ENCODE peak calls at places on chromosomes 2 and 18, in ten cellular contexts. One of them, this sample, is unnamed.

GRCh38 chr2:144132357-144132756 is 387.6 kb downstream of the ZEB2 start:
- DNase-seq in PC-9: no peak
- DNase-seq in pancreas: no peak
- DNase-seq in IMR-90: peak; percentile 93
- DNase-seq in astrocyte: peak; percentile 46
- DNase-seq in NT2/D1: no peak
- DNase-seq in cardiac muscle cell: no peak
- DNase-seq in left ventricle myocardium inferior: no peak
- DNase-seq in SJSA1: no peak
- DNase-seq in Panc1: no peak
- DNase-seq in this sample: no peak

GRCh38 chr18:26621161-26622026 is 73.0 kb upstream of the KCTD1 start:
- DNase-seq in PC-9: no peak
- DNase-seq in NT2/D1: no peak
- DNase-seq in SJSA1: no peak
- DNase-seq in astrocyte: no peak
- DNase-seq in pancreas: peak; percentile 77
- DNase-seq in left ventricle myocardium inferior: peak; percentile 33
- DNase-seq in Panc1: peak; percentile 18
- DNase-seq in cardiac muscle cell: peak; percentile 65
- DNase-seq in IMR-90: no peak
- DNase-seq in this sample: no peak

GRCh38 chr2:85470850-85471800 is 52.6 kb downstream of the SH2D6 start:
- DNase-seq in PC-9: peak; percentile 39
- DNase-seq in Panc1: no peak
- DNase-seq in astrocyte: no peak
- DNase-seq in pancreas: peak; percentile 85
- DNase-seq in SJSA1: no peak
- DNase-seq in left ventricle myocardium inferior: no peak
- DNase-seq in IMR-90: peak; percentile 42
- DNase-seq in cardiac muscle cell: no peak
- DNase-seq in NT2/D1: no peak
- DNase-seq in this sample: no peak

GRCh38 chr2:237702439-237703397 is 75.3 kb downstream of the LRRFIP1 start:
- DNase-seq in pancreas: no peak
- DNase-seq in cardiac muscle cell: peak; percentile 73
- DNase-seq in PC-9: no peak
- DNase-seq in left ventricle myocardium inferior: peak; percentile 61
- DNase-seq in Panc1: no peak
- DNase-seq in SJSA1: peak; percentile 57
- DNase-seq in IMR-90: peak; percentile 75
- DNase-seq in astrocyte: peak; percentile 85
- DNase-seq in NT2/D1: no peak
- DNase-seq in this sample: no peak

GRCh38 chr2:20130821-20131645 is 79.6 kb upstream of the LAPTM4A start:
- DNase-seq in pancreas: no peak
- DNase-seq in Panc1: no peak
- DNase-seq in SJSA1: peak; percentile 94
- DNase-seq in PC-9: no peak
- DNase-seq in cardiac muscle cell: no peak
- DNase-seq in left ventricle myocardium inferior: no peak
- DNase-seq in astrocyte: peak; percentile 58
- DNase-seq in NT2/D1: no peak
- DNase-seq in IMR-90: no peak
- DNase-seq in this sample: no peak

GRCh38 chr2:188786368-188786781 is 187.8 kb upstream of the COL3A1 start:
- DNase-seq in PC-9: no peak
- DNase-seq in pancreas: no peak
- DNase-seq in Panc1: no peak
- DNase-seq in left ventricle myocardium inferior: no peak
- DNase-seq in IMR-90: peak; percentile 79
- DNase-seq in SJSA1: peak; percentile 81
- DNase-seq in NT2/D1: no peak
- DNase-seq in cardiac muscle cell: no peak
- DNase-seq in astrocyte: peak; percentile 87
- DNase-seq in this sample: no peak

GRCh38 chr2:1301056-1301455 is 112.2 kb upstream of the TPO start:
- DNase-seq in cardiac muscle cell: no peak
- DNase-seq in IMR-90: no peak
- DNase-seq in astrocyte: no peak
- DNase-seq in pancreas: no peak
- DNase-seq in left ventricle myocardium inferior: no peak
- DNase-seq in Panc1: no peak
- DNase-seq in PC-9: no peak
- DNase-seq in SJSA1: no peak
- DNase-seq in NT2/D1: no peak
- DNase-seq in this sample: no peak

GRCh38 chr2:23703583-23704385 is 223.1 kb downstream of the ATAD2B start:
- DNase-seq in IMR-90: no peak
- DNase-seq in SJSA1: no peak
- DNase-seq in PC-9: no peak
- DNase-seq in Panc1: no peak
- DNase-seq in pancreas: no peak
- DNase-seq in cardiac muscle cell: no peak
- DNase-seq in left ventricle myocardium inferior: no peak
- DNase-seq in astrocyte: peak; percentile 6
- DNase-seq in NT2/D1: no peak
- DNase-seq in this sample: no peak

GRCh38 chr2:188091235-188091634 is 200.4 kb upstream of the GULP1 start:
- DNase-seq in Panc1: no peak
- DNase-seq in IMR-90: no peak
- DNase-seq in SJSA1: no peak
- DNase-seq in pancreas: no peak
- DNase-seq in astrocyte: no peak
- DNase-seq in NT2/D1: no peak
- DNase-seq in PC-9: no peak
- DNase-seq in cardiac muscle cell: peak; percentile 2
- DNase-seq in left ventricle myocardium inferior: no peak
- DNase-seq in this sample: no peak

GRCh38 chr2:109213646-109214417 is 84.8 kb downstream of the SH3RF3 start:
- DNase-seq in SJSA1: peak; percentile 73
- DNase-seq in NT2/D1: no peak
- DNase-seq in cardiac muscle cell: no peak
- DNase-seq in left ventricle myocardium inferior: no peak
- DNase-seq in Panc1: no peak
- DNase-seq in astrocyte: peak; percentile 82
- DNase-seq in IMR-90: peak; percentile 67
- DNase-seq in pancreas: no peak
- DNase-seq in PC-9: peak; percentile 96
- DNase-seq in this sample: peak; percentile 53

GRCh38 chr18:12637393-12637792 is 20.5 kb downstream of the SPIRE1 start:
- DNase-seq in IMR-90: peak; percentile 49
- DNase-seq in Panc1: no peak
- DNase-seq in astrocyte: no peak
- DNase-seq in NT2/D1: no peak
- DNase-seq in PC-9: no peak
- DNase-seq in cardiac muscle cell: no peak
- DNase-seq in SJSA1: no peak
- DNase-seq in pancreas: no peak
- DNase-seq in left ventricle myocardium inferior: no peak
- DNase-seq in this sample: no peak

GRCh38 chr18:8380926-8381325 is 228.3 kb upstream of the RAB12 start:
- DNase-seq in cardiac muscle cell: no peak
- DNase-seq in IMR-90: peak; percentile 71
- DNase-seq in astrocyte: peak; percentile 73
- DNase-seq in Panc1: no peak
- DNase-seq in SJSA1: no peak
- DNase-seq in left ventricle myocardium inferior: no peak
- DNase-seq in NT2/D1: no peak
- DNase-seq in PC-9: no peak
- DNase-seq in pancreas: no peak
- DNase-seq in this sample: no peak

GRCh38 chr2:21422050-21422449 is 298.3 kb downstream of the TDRD15 start:
- DNase-seq in astrocyte: no peak
- DNase-seq in NT2/D1: peak; percentile 50
- DNase-seq in cardiac muscle cell: peak; percentile 67
- DNase-seq in pancreas: no peak
- DNase-seq in IMR-90: peak; percentile 27
- DNase-seq in Panc1: no peak
- DNase-seq in PC-9: peak; percentile 31
- DNase-seq in left ventricle myocardium inferior: peak; percentile 15
- DNase-seq in SJSA1: peak; percentile 33
- DNase-seq in this sample: no peak

DNA sequence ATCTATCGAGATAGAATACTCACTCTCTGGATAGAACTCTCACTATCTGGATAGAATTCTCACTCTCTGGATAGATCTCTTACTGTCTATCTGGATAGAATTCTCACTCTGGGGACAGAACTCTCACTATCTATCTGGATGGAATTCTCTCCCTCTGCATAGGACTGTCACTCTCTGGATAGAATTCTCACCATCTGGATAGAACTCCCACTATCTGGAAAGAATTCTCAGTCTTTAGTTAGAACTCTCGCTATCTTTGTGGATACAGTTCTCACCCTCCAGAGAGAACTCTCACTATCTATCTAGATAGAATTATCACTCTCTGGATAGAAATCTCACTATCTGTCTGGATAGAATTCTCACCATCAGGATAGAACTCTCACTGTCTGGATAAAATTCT is 16.5 kb downstream of the ABCG8 start:
- DNase-seq in PC-9: no peak
- DNase-seq in Panc1: no peak
- DNase-seq in cardiac muscle cell: no peak
- DNase-seq in pancreas: no peak
- DNase-seq in IMR-90: no peak
- DNase-seq in SJSA1: no peak
- DNase-seq in left ventricle myocardium inferior: no peak
- DNase-seq in NT2/D1: no peak
- DNase-seq in astrocyte: no peak
- DNase-seq in this sample: no peak
- H3K27me3 ChIP-seq in PC-9: peaks cover 91% of the 10 kb centered on the region
- H3K27me3 ChIP-seq in Panc1: peaks cover 48% of the 10 kb centered on the region
- H3K27me3 ChIP-seq in cardiac muscle cell: no peaks in the 10 kb centered on the region
- H3K27me3 ChIP-seq in pancreas: no peaks in the 10 kb centered on the region
- H3K27me3 ChIP-seq in IMR-90: peaks cover 35% of the 10 kb centered on the region
- H3K27me3 ChIP-seq in SJSA1: peaks cover 41% of the 10 kb centered on the region
- H3K27me3 ChIP-seq in left ventricle myocardium inferior: peaks cover 99% of the 10 kb centered on the region
- H3K27me3 ChIP-seq in NT2/D1: peaks cover 58% of the 10 kb centered on the region
- H3K27me3 ChIP-seq in astrocyte: peaks cover 54% of the 10 kb centered on the region
- H3K27me3 ChIP-seq in this sample: peaks cover 9% of the 10 kb centered on the region

DNA sequence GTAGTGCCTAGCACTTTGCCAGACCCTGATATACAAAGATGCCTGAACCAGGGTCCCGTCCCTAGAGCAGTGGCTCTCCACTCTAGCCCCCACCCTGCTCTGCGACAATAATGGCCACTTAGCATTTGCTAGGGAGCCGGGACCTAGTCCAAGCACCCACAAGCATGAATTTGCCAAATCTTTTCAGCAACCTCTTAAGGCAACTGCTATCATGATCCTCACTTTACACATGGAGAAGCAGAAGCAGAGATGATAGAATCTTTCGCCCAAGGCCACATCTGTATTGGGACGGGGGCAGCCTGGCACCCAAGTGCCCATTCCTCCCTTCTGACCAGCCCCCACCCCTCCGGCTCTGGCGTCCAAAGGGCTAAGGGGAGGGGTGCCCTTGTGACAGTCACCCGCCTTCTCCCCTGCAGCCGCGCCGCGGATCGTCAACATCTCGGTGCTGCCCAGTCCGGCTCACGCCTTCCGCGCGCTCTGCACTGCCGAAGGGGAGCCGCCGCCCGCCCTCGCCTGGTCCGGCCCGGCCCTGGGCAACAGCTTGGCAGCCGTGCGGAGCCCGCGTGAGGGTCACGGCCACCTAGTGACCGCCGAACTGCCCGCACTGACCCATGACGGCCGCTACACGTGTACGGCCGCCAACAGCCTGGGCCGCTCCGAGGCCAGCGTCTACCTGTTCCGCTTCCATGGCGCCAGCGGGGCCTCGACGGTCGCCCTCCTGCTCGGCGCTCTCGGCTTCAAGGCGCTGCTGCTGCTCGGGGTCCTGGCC is 13.0 kb downstream of the SIGLEC15 start:
- DNase-seq in NT2/D1: no peak
- DNase-seq in PC-9: no peak
- DNase-seq in pancreas: peak; percentile 80
- DNase-seq in Panc1: no peak
- DNase-seq in left ventricle myocardium inferior: no peak
- DNase-seq in SJSA1: no peak
- DNase-seq in cardiac muscle cell: no peak
- DNase-seq in astrocyte: no peak
- DNase-seq in IMR-90: no peak
- DNase-seq in this sample: no peak
- H3K4me3 ChIP-seq in NT2/D1: no peak overlapping the region
- H3K4me3 ChIP-seq in PC-9: no peak overlapping the region
- H3K4me3 ChIP-seq in pancreas: peak overlapping the region; percentile 29
- H3K4me3 ChIP-seq in Panc1: no peak overlapping the region
- H3K4me3 ChIP-seq in left ventricle myocardium inferior: peak overlapping the region; percentile 64
- H3K4me3 ChIP-seq in SJSA1: no peak overlapping the region
- H3K4me3 ChIP-seq in cardiac muscle cell: no peak overlapping the region
- H3K4me3 ChIP-seq in astrocyte: no peak overlapping the region
- H3K4me3 ChIP-seq in IMR-90: no peak overlapping the region
- H3K4me3 ChIP-seq in this sample: no peak overlapping the region

DNA sequence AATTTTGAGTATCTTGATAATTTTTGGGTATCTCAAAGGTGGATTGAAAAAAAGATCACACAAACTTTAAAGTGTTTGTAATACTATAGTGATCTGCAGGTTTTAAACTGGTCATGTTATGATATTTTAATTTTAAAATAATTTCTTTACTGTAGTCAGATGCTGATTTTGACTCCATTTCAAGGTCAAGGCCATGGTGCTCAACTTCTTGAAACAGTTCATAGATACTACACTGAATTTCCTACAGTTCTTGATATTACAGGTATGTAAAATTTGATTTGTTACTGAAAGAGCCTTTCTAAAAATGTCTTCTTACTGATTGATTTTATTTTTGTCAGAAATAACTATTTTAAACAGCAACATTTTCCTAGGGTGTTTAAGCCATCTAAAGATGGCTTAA is 33.1 kb upstream of the METAP1D start:
- DNase-seq in cardiac muscle cell: no peak
- DNase-seq in Panc1: no peak
- DNase-seq in astrocyte: no peak
- DNase-seq in left ventricle myocardium inferior: no peak
- DNase-seq in IMR-90: no peak
- DNase-seq in PC-9: no peak
- DNase-seq in SJSA1: no peak
- DNase-seq in pancreas: no peak
- DNase-seq in NT2/D1: no peak
- DNase-seq in this sample: no peak
- H3K36me3 ChIP-seq in cardiac muscle cell: peaks cover 23% of the 10 kb centered on the region
- H3K36me3 ChIP-seq in Panc1: peaks cover 20% of the 10 kb centered on the region
- H3K36me3 ChIP-seq in astrocyte: peaks cover 15% of the 10 kb centered on the region
- H3K36me3 ChIP-seq in left ventricle myocardium inferior: peaks cover 48% of the 10 kb centered on the region
- H3K36me3 ChIP-seq in IMR-90: peaks cover 2% of the 10 kb centered on the region
- H3K36me3 ChIP-seq in PC-9: peaks cover 50% of the 10 kb centered on the region
- H3K36me3 ChIP-seq in SJSA1: peaks cover 55% of the 10 kb centered on the region
- H3K36me3 ChIP-seq in pancreas: no peaks in the 10 kb centered on the region
- H3K36me3 ChIP-seq in NT2/D1: peaks cover 45% of the 10 kb centered on the region
- H3K36me3 ChIP-seq in this sample: no peaks in the 10 kb centered on the region

GRCh38 chr2:88554189-88554588 is 73.1 kb downstream of the EIF2AK3 start:
- DNase-seq in NT2/D1: peak; percentile 51
- DNase-seq in Panc1: no peak
- DNase-seq in astrocyte: no peak
- DNase-seq in left ventricle myocardium inferior: no peak
- DNase-seq in cardiac muscle cell: peak; percentile 31
- DNase-seq in SJSA1: no peak
- DNase-seq in IMR-90: no peak
- DNase-seq in pancreas: no peak
- DNase-seq in PC-9: no peak
- DNase-seq in this sample: no peak

GRCh38 chr2:88545118-88545517 is 82.1 kb downstream of the EIF2AK3 start:
- DNase-seq in PC-9: peak; percentile 52
- DNase-seq in SJSA1: no peak
- DNase-seq in pancreas: no peak
- DNase-seq in left ventricle myocardium inferior: no peak
- DNase-seq in cardiac muscle cell: no peak
- DNase-seq in Panc1: no peak
- DNase-seq in astrocyte: no peak
- DNase-seq in NT2/D1: no peak
- DNase-seq in IMR-90: peak; percentile 38
- DNase-seq in this sample: no peak

GRCh38 chr2:88549616-88550292 is 77.5 kb downstream of the EIF2AK3 start:
- DNase-seq in left ventricle myocardium inferior: no peak
- DNase-seq in pancreas: no peak
- DNase-seq in IMR-90: no peak
- DNase-seq in NT2/D1: peak; percentile 76
- DNase-seq in PC-9: no peak
- DNase-seq in cardiac muscle cell: peak; percentile 11
- DNase-seq in Panc1: no peak
- DNase-seq in astrocyte: no peak
- DNase-seq in SJSA1: no peak
- DNase-seq in this sample: no peak
- H3K27me3 ChIP-seq in left ventricle myocardium inferior: peaks cover 45% of the 10 kb centered on the region
- H3K27me3 ChIP-seq in pancreas: no peaks in the 10 kb centered on the region
- H3K27me3 ChIP-seq in IMR-90: peaks cover 5% of the 10 kb centered on the region
- H3K27me3 ChIP-seq in NT2/D1: no peaks in the 10 kb centered on the region
- H3K27me3 ChIP-seq in PC-9: no peaks in the 10 kb centered on the region
- H3K27me3 ChIP-seq in cardiac muscle cell: peaks cover 9% of the 10 kb centered on the region
- H3K27me3 ChIP-seq in Panc1: no peaks in the 10 kb centered on the region
- H3K27me3 ChIP-seq in astrocyte: peaks cover 7% of the 10 kb centered on the region
- H3K27me3 ChIP-seq in SJSA1: peaks cover 11% of the 10 kb centered on the region
- H3K27me3 ChIP-seq in this sample: peaks cover 6% of the 10 kb centered on the region